ENCODE peak calls at places on chromosomes 4 and X, in five cellular contexts. R, N, B, P and Q are unnamed samples.

GRCh38 chr4:130608121-130608520 is 1512.2 kb downstream of the C4orf33 start:
- DNase-seq in P (no peak), B (no peak), R (no peak), N (no peak), Q (no peak)

GRCh38 chr4:165794834-165795233 is 78.2 kb upstream of the TLL1 start:
- DNase-seq in B (no peak), R (no peak), N (no peak), P (no peak), Q (no peak)

GRCh38 chr4:14711259-14711658 is 291.0 kb upstream of the CPEB2 start:
- DNase-seq in B (no peak), P (no peak), N (no peak), R (no peak), Q (no peak)

GRCh38 chr4:156956947-156957346 is 14.7 kb downstream of the PDGFC start:
- DNase-seq in B (no peak), R (no peak), P (no peak), N (no peak), Q (no peak)

GRCh38 chr4:82679531-82679930 is 117.7 kb upstream of the TMEM150C start:
- DNase-seq in R (no peak), B (no peak), P (no peak), N (peak; percentile 3), Q (no peak)

GRCh38 chrX:42748067-42748850 is 29.7 kb downstream of the PPP1R2C start:
- DNase-seq in P (no peak), B (no peak), N (no peak), R (no peak), Q (no peak)

GRCh38 chr4:26473893-26474292 is 16.4 kb downstream of the CCKAR start:
- DNase-seq in R (no peak), B (no peak), P (no peak), N (peak; percentile 20), Q (no peak)

GRCh38 chrX:42755820-42756219 is 22.1 kb downstream of the PPP1R2C start:
- DNase-seq in N (no peak), B (no peak), R (no peak), P (no peak), Q (no peak)

GRCh38 chr4:13294961-13295605 is 189.1 kb downstream of the RAB28 start:
- DNase-seq in R (no peak), P (peak; percentile 79), B (no peak), N (no peak), Q (no peak)

GRCh38 chr4:1981251-1982055 is 27.3 kb downstream of the NELFA start:
- DNase-seq in R (peak; percentile 12), B (peak; percentile 67), N (peak; percentile 72), P (no peak), Q (no peak)

GRCh38 chr4:46937493-46937892 is 28.4 kb upstream of the COX7B2 start:
- DNase-seq in B (no peak), R (no peak), N (no peak), P (no peak), Q (no peak)

GRCh38 chr4:56908206-56909082 is 744 bp downstream of the REST start:
- DNase-seq in P (peak; percentile 47), B (peak; percentile 86), R (no peak), N (peak; percentile 88), Q (no peak)

GRCh38 chr4:66949424-66949823 is 595.9 kb downstream of the CENPC start:
- DNase-seq in B (no peak), N (no peak), P (no peak), R (no peak), Q (no peak)

GRCh38 chrX:15814811-15815210 is 24.5 kb downstream of the ZRSR2 start:
- DNase-seq in N (no peak), P (no peak), R (no peak), B (no peak), Q (no peak)

GRCh38 chrX:15812212-15812938 is 22.1 kb downstream of the ZRSR2 start:
- DNase-seq in R (no peak), B (no peak), N (no peak), P (no peak), Q (no peak)

GRCh38 chrX:15816886-15817285 is 26.6 kb downstream of the ZRSR2 start:
- DNase-seq in N (no peak), P (no peak), B (peak; percentile 29), R (no peak), Q (peak; percentile 9)

GRCh38 chrX:15816453-15816838 is 26.2 kb downstream of the ZRSR2 start:
- DNase-seq in P (no peak), B (no peak), N (no peak), R (no peak), Q (no peak)

GRCh38 chrX:15815779-15816452 is 25.6 kb downstream of the ZRSR2 start:
- DNase-seq in N (peak; percentile 30), B (peak; percentile 59), P (peak; percentile 5), R (peak; percentile 3), Q (peak; percentile 8)
- TF ChIP-seq ZBTB33 in N (no peak), B (no peak), P (no peak), R (no peak), Q (no peak)

GRCh38 chr4:119589165-119589564 is 39.4 kb downstream of the PDE5A start:
- DNase-seq in R (no peak), N (no peak), P (no peak), B (no peak), Q (no peak)

GRCh38 chr4:119581480-119581879 is 47.1 kb downstream of the PDE5A start:
- DNase-seq in N (no peak), B (no peak), R (no peak), P (no peak), Q (no peak)

GRCh38 chr4:119587796-119588195 is 40.8 kb downstream of the PDE5A start:
- DNase-seq in P (no peak), R (no peak), B (no peak), N (no peak), Q (no peak)

GRCh38 chr4:119580293-119580692 is 48.3 kb downstream of the PDE5A start:
- DNase-seq in P (no peak), B (no peak), N (no peak), R (no peak), Q (no peak)

DNA sequence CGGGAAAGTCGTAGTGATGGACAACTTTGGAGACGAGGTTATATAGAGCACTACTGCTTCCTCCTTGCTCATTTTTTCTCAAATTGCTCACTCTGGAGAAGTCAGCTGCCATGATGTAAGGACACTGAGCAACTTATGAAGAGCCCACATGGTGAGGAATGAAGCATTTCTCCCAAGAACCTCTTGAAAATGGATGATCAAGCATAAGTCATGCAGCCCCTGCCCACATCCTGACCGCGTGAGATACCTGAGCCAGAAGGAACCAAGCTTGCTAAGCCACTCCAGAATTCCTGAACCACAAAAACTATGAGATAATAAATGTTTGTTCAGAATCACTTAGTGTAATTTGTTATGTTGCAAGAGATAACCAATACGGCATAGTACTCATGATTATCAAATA is 42.8 kb downstream of the PDE5A start:
- DNase-seq in R (no peak), B (no peak), P (no peak), N (no peak), Q (no peak)
- TF ChIP-seq ZBTB33 in R (no peak), B (no peak), P (no peak), N (no peak), Q (no peak)

DNA sequence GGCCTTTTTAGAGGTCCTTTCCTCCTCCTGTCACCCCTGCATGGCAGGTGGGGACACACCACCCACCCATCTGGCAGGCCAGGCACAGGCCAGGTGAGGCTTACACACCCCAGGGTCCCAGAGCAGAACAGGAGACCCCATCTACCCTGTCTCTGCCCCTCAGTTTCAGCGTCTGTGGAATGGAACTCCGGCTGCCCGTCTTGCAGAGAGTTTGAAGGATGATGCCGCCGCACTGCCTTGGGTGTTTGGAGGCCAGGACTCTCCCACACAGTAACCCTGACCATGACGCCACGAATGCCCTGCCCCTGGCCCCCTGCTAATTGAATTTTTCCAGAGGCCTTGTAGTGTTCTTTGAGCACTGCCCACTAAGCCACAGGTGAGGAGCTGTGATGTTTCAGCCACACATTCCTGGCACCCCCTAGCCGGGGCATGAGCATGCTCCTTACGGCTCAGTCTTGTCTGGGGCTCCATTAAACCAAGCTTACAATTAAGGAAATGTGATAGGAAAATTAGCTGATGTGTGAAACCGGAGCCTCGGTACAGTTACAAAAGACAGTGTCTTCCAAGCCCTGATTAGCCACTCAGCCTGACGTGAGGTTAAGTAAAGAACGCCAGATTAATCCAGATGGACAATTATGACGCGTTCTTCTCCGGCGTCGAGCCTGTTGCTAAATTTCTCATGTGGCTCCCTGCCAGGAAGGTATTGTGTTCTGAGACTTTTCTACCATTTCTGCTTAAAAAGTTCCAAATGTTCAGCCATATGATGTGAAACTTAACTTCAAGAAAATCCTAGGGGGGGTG is 39.3 kb downstream of the HMX1 start:
- DNase-seq in N (no peak), B (no peak), P (no peak), R (no peak), Q (no peak)
- TF ChIP-seq ZBTB33 in N (no peak), B (no peak), P (no peak), R (no peak), Q (no peak)

GRCh38 chrX:103554687-103555417 is 30.5 kb upstream of the TCEAL4 start:
- DNase-seq in B (peak; percentile 41), P (no peak), N (peak; percentile 78), R (no peak), Q (no peak)
- TF ChIP-seq ZBTB33 in B (no peak), P (no peak), N (no peak), R (no peak), Q (no peak)

GRCh38 chr4:35608205-35608604 is 636.1 kb downstream of the ARAP2 start:
- DNase-seq in P (no peak), B (no peak), N (no peak), R (no peak), Q (no peak)
- TF ChIP-seq ZBTB33 in P (no peak), B (no peak), N (no peak), R (no peak), Q (no peak)

DNA sequence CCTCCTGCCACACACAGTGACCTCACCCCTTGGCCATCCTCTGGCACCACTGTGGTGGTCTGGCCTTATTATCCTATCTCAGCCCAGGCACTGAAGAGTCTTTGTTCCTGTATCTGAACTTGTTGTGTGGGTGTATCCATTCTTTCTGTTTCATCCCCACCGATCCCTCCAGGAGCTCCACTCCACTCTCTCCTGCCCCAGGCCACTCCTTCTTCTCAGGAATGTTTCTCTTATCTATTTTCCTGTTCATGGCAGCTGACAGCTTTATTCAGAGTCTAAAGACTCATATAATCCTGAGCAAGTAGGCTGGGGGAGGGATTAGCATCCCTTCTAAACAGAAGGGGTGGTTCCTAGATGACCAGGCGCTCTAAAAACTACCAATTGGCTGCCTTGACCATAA is 150.0 kb downstream of the ANAPC10 start:
- DNase-seq in N (no peak), P (peak; percentile 1), B (no peak), R (no peak), Q (no peak)
- TF ChIP-seq ZBTB33 in N (no peak), P (no peak), B (no peak), R (no peak), Q (no peak)